ENCODE peak calls at places on chromosomes 13 and 19, in seven cellular contexts. One of them, this sample, is unnamed.

GRCh38 chr13:20461481-20461859 is 64.2 kb downstream of the CRYL1 start:
- DNase-seq in thyroid gland: no peak
- DNase-seq in IMR-90: peak
- DNase-seq in right lobe of liver: no peak
- DNase-seq in stomach: no peak
- DNase-seq in ovary: no peak
- DNase-seq in uterus: no peak
- DNase-seq in this sample: no peak

GRCh38 chr13:27789495-27790303 is 2.6 kb upstream of the GSX1 start:
- DNase-seq in IMR-90: no peak
- DNase-seq in stomach: no peak
- DNase-seq in right lobe of liver: no peak
- DNase-seq in uterus: no peak
- DNase-seq in ovary: no peak
- DNase-seq in thyroid gland: no peak
- DNase-seq in this sample: no peak

GRCh38 chr19:33143897-33144405 is 12.0 kb downstream of the WDR88 start:
- DNase-seq in stomach: peak
- DNase-seq in ovary: peak
- DNase-seq in IMR-90: peak
- DNase-seq in uterus: peak
- DNase-seq in thyroid gland: peak
- DNase-seq in right lobe of liver: peak
- DNase-seq in this sample: peak

GRCh38 chr19:57282011-57282636 is 1.8 kb downstream of the ZNF460 start:
- DNase-seq in IMR-90: no peak
- DNase-seq in ovary: no peak
- DNase-seq in stomach: no peak
- DNase-seq in thyroid gland: no peak
- DNase-seq in uterus: no peak
- DNase-seq in right lobe of liver: no peak
- DNase-seq in this sample: no peak

GRCh38 chr13:112442483-112443090 is 66.4 kb downstream of the SPACA7 start:
- DNase-seq in stomach: no peak
- DNase-seq in thyroid gland: no peak
- DNase-seq in IMR-90: peak
- DNase-seq in uterus: no peak
- DNase-seq in ovary: no peak
- DNase-seq in right lobe of liver: no peak
- DNase-seq in this sample: peak

GRCh38 chr19:45768644-45769053 is 403 bp downstream of the SIX5 start:
- DNase-seq in IMR-90: peak
- DNase-seq in thyroid gland: peak
- DNase-seq in right lobe of liver: peak
- DNase-seq in stomach: peak
- DNase-seq in uterus: no peak
- DNase-seq in ovary: peak
- DNase-seq in this sample: peak

GRCh38 chr19:28878862-28879566 is 333.9 kb downstream of the UQCRFS1 start:
- DNase-seq in IMR-90: peak
- DNase-seq in stomach: peak
- DNase-seq in right lobe of liver: peak
- DNase-seq in ovary: peak
- DNase-seq in thyroid gland: peak
- DNase-seq in uterus: peak
- DNase-seq in this sample: peak

GRCh38 chr13:110259651-110260050 is 47.3 kb downstream of the COL4A1 start:
- DNase-seq in ovary: no peak
- DNase-seq in thyroid gland: no peak
- DNase-seq in stomach: no peak
- DNase-seq in uterus: no peak
- DNase-seq in IMR-90: no peak
- DNase-seq in right lobe of liver: no peak
- DNase-seq in this sample: no peak

GRCh38 chr13:101845501-101846012 is 393.1 kb downstream of the ITGBL1 start:
- DNase-seq in stomach: no peak
- DNase-seq in IMR-90: peak
- DNase-seq in thyroid gland: no peak
- DNase-seq in uterus: no peak
- DNase-seq in right lobe of liver: no peak
- DNase-seq in ovary: no peak
- DNase-seq in this sample: no peak

GRCh38 chr19:54040003-54040402 is 23.7 kb downstream of the VSTM1 start:
- DNase-seq in thyroid gland: no peak
- DNase-seq in ovary: no peak
- DNase-seq in stomach: no peak
- DNase-seq in uterus: no peak
- DNase-seq in IMR-90: no peak
- DNase-seq in right lobe of liver: no peak
- DNase-seq in this sample: no peak

GRCh38 chr19:2764945-2765344 is 18.1 kb downstream of the SGTA start:
- DNase-seq in thyroid gland: no peak
- DNase-seq in IMR-90: no peak
- DNase-seq in right lobe of liver: no peak
- DNase-seq in stomach: no peak
- DNase-seq in ovary: no peak
- DNase-seq in uterus: no peak
- DNase-seq in this sample: no peak

GRCh38 chr13:38814331-38814730 is 127.5 kb downstream of the FREM2 start:
- DNase-seq in right lobe of liver: no peak
- DNase-seq in stomach: peak
- DNase-seq in thyroid gland: peak
- DNase-seq in uterus: no peak
- DNase-seq in IMR-90: no peak
- DNase-seq in ovary: no peak
- DNase-seq in this sample: no peak

GRCh38 chr13:23810842-23811241 is 78.4 kb downstream of the MIPEP start:
- DNase-seq in right lobe of liver: no peak
- DNase-seq in thyroid gland: no peak
- DNase-seq in IMR-90: no peak
- DNase-seq in stomach: no peak
- DNase-seq in ovary: no peak
- DNase-seq in uterus: no peak
- DNase-seq in this sample: no peak

GRCh38 chr19:16019691-16020448 is 56.4 kb upstream of the TPM4 start:
- DNase-seq in ovary: no peak
- DNase-seq in right lobe of liver: no peak
- DNase-seq in thyroid gland: no peak
- DNase-seq in IMR-90: no peak
- DNase-seq in stomach: no peak
- DNase-seq in uterus: no peak
- DNase-seq in this sample: no peak

GRCh38 chr13:52411629-52412028 is 5.7 kb upstream of the THSD1 start:
- DNase-seq in uterus: no peak
- DNase-seq in stomach: no peak
- DNase-seq in IMR-90: peak
- DNase-seq in thyroid gland: no peak
- DNase-seq in right lobe of liver: no peak
- DNase-seq in ovary: no peak
- DNase-seq in this sample: no peak

DNA sequence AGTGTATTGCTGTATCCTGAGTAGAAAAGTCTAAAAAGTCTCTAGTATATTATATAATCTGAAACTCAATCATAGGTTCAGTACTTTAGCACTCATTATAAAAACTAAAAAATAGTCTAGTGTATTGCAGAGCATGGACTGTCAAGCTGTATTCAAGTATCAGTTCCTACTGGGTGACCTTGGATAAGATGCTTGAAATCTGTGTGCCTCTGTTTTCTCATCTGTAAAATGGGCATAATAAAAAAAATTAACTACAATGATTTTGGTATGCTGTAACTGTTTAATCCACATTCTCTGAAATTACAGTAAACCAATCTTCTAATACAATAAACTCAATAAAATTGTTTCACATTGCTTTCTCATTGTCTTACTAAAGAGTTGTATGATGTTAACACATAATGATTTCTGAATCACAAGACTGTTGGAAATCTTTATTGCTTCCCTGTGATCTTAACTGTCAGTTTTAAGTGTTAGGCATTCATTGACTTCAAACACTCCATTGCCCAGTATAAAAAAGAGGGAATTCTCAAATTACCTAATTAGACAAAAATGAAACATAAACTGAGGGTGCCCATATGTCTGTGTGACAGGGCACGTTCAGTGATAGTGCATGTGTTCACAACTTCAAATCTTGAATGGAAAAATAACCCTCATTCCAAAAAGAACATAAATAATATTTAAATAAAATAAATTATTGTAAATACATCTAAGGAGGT is 2.2 kb downstream of the STARD13 start:
- DNase-seq in ovary: no peak
- DNase-seq in right lobe of liver: no peak
- DNase-seq in stomach: no peak
- DNase-seq in uterus: no peak
- DNase-seq in IMR-90: no peak
- DNase-seq in thyroid gland: no peak
- DNase-seq in this sample: no peak
- H3K4me3 ChIP-seq in ovary: peak
- H3K4me3 ChIP-seq in right lobe of liver: peak
- H3K4me3 ChIP-seq in stomach: peak
- H3K4me3 ChIP-seq in uterus: peak
- H3K4me3 ChIP-seq in IMR-90: peak
- H3K4me3 ChIP-seq in thyroid gland: no peak
- H3K4me3 ChIP-seq in this sample: peak

DNA sequence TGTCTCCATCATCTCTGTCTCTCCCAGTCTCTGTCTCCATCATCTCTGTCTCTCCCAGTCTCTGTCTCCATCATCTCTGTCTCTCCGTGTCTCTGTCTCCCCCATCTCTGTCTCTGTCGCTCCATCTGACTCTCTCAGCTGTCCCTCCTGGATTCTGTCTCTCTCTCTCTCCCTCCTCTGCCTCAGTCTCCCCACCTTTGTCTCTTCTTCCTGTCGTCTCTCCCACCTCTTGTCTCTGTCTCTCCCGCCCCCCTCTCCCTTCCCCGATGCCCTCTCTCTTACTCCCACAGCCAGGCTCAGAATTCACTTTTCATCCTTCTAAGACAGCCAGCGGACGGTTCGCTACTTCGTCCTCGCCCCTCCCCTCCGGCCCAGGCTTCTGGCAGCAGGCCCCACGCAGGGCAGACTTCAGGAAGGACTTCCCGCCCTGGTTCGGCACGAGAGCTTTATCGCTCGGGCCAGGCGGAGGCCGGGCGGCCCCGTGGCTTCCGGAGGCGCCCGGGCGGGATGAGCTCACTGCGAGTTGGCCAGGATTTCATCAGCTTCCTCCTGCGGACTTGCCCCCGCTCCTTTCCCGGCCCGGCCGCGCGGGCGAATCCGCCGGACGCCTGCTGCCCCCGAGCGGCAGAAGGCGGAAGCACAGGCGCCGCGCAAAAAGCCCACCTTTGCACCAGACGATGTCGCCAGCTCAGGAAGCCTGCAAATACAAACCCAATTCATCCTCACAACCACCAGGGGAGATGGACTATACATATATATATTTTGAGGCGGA is 12.4 kb upstream of the CCDC9 start:
- DNase-seq in right lobe of liver: peak
- DNase-seq in IMR-90: peak
- DNase-seq in ovary: peak
- DNase-seq in thyroid gland: peak
- DNase-seq in uterus: peak
- DNase-seq in stomach: peak
- DNase-seq in this sample: peak
- TF ChIP-seq POLR2A in right lobe of liver: peak
- TF ChIP-seq POLR2A in IMR-90: peak
- TF ChIP-seq POLR2A in ovary: no peak
- TF ChIP-seq POLR2A in thyroid gland: no peak
- TF ChIP-seq POLR2A in uterus: peak
- TF ChIP-seq POLR2A in stomach: no peak
- TF ChIP-seq POLR2A in this sample: peak

GRCh38 chr13:74250738-74251190 is 116.6 kb upstream of the KLF12 start:
- DNase-seq in thyroid gland: no peak
- DNase-seq in right lobe of liver: no peak
- DNase-seq in stomach: no peak
- DNase-seq in IMR-90: peak
- DNase-seq in uterus: no peak
- DNase-seq in ovary: no peak
- DNase-seq in this sample: no peak

GRCh38 chr13:74251778-74252519 is 117.7 kb upstream of the KLF12 start:
- DNase-seq in IMR-90: no peak
- DNase-seq in uterus: no peak
- DNase-seq in thyroid gland: peak
- DNase-seq in stomach: no peak
- DNase-seq in right lobe of liver: no peak
- DNase-seq in ovary: no peak
- DNase-seq in this sample: peak

GRCh38 chr13:74248477-74248876 is 114.3 kb upstream of the KLF12 start:
- DNase-seq in thyroid gland: no peak
- DNase-seq in ovary: no peak
- DNase-seq in IMR-90: no peak
- DNase-seq in uterus: no peak
- DNase-seq in stomach: no peak
- DNase-seq in right lobe of liver: no peak
- DNase-seq in this sample: no peak

GRCh38 chr13:74243637-74244526 is 109.7 kb upstream of the KLF12 start:
- DNase-seq in thyroid gland: no peak
- DNase-seq in uterus: no peak
- DNase-seq in IMR-90: peak
- DNase-seq in right lobe of liver: no peak
- DNase-seq in ovary: no peak
- DNase-seq in stomach: no peak
- DNase-seq in this sample: no peak

GRCh38 chr13:74246398-74246975 is 112.3 kb upstream of the KLF12 start:
- DNase-seq in IMR-90: peak
- DNase-seq in stomach: no peak
- DNase-seq in ovary: no peak
- DNase-seq in uterus: peak
- DNase-seq in thyroid gland: peak
- DNase-seq in right lobe of liver: no peak
- DNase-seq in this sample: peak
- H3K4me3 ChIP-seq in IMR-90: no peak
- H3K4me3 ChIP-seq in stomach: no peak
- H3K4me3 ChIP-seq in ovary: no peak
- H3K4me3 ChIP-seq in uterus: no peak
- H3K4me3 ChIP-seq in thyroid gland: no peak
- H3K4me3 ChIP-seq in right lobe of liver: no peak
- H3K4me3 ChIP-seq in this sample: peak

DNA sequence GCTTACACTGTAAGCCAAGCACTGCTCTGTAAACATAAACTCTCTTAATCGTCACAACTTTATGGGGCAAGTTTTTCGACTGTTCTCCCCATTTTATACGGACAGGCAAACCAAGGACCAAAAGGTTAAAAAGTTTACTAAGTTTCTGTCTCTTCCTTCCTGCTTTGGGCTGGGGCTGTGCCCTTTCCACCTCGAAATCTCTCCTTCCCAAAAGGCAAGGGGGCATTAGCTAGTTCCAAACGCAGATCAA is 2.2 kb downstream of the JUND start:
- DNase-seq in ovary: no peak
- DNase-seq in thyroid gland: no peak
- DNase-seq in stomach: no peak
- DNase-seq in right lobe of liver: no peak
- DNase-seq in IMR-90: no peak
- DNase-seq in uterus: no peak
- DNase-seq in this sample: no peak
- TF ChIP-seq POLR2A in ovary: no peak
- TF ChIP-seq POLR2A in thyroid gland: no peak
- TF ChIP-seq POLR2A in stomach: no peak
- TF ChIP-seq POLR2A in right lobe of liver: no peak
- TF ChIP-seq POLR2A in IMR-90: no peak
- TF ChIP-seq POLR2A in uterus: no peak
- TF ChIP-seq POLR2A in this sample: no peak

GRCh38 chr19:31096930-31097329 is 252.3 kb downstream of the TSHZ3 start:
- DNase-seq in right lobe of liver: no peak
- DNase-seq in uterus: no peak
- DNase-seq in thyroid gland: no peak
- DNase-seq in ovary: no peak
- DNase-seq in IMR-90: no peak
- DNase-seq in stomach: no peak
- DNase-seq in this sample: no peak
- H3K4me3 ChIP-seq in right lobe of liver: no peak
- H3K4me3 ChIP-seq in uterus: no peak
- H3K4me3 ChIP-seq in thyroid gland: no peak
- H3K4me3 ChIP-seq in ovary: no peak
- H3K4me3 ChIP-seq in IMR-90: no peak
- H3K4me3 ChIP-seq in stomach: no peak
- H3K4me3 ChIP-seq in this sample: no peak